ENCODE peak calls at places on chromosomes 11 and 22, in seven cellular contexts. D is AG04450; G is left ventricle myocardium inferior; B is fibroblast of the aortic adventitia; R is small intestine; T is IMR-90; C is naive thymus-derived CD4-positive, alpha-beta T cell. P is an unnamed sample.

GRCh38 chr22:31193092-31193491 is 19.0 kb upstream of the LIMK2 start:
- DNase-seq in D (no peak), G (no peak), B (no peak), C (no peak), T (no peak), R (no peak), P (peak; percentile 59)

GRCh38 chr11:11076879-11077278 is 219.0 kb upstream of the ZBED5 start:
- DNase-seq in T (no peak), D (no peak), C (no peak), G (no peak), B (no peak), R (no peak), P (no peak)

GRCh38 chr11:46278387-46279173 is 1.1 kb downstream of the CREB3L1 start:
- DNase-seq in D (no peak), B (peak; percentile 58), T (peak; percentile 59), R (peak; percentile 65), G (peak; percentile 58), C (peak; percentile 31), P (peak; percentile 97)

GRCh38 chr11:65323813-65324212 is 9.1 kb downstream of the CDC42EP2 start:
- DNase-seq in G (no peak), C (no peak), R (no peak), B (no peak), D (no peak), T (no peak), P (peak; percentile 58)

GRCh38 chr11:130705670-130706421 is 210.4 kb downstream of the SNX19 start:
- DNase-seq in T (no peak), G (no peak), D (no peak), B (peak; percentile 45), C (no peak), R (no peak), P (no peak)

GRCh38 chr11:123235117-123235686 is 40.2 kb upstream of the CLMP start:
- DNase-seq in D (no peak), C (peak; percentile 59), R (peak; percentile 8), B (peak; percentile 54), T (no peak), G (peak; percentile 48), P (no peak)

GRCh38 chr11:130451261-130452019 is 3.0 kb downstream of the ADAMTS15 start:
- DNase-seq in T (peak; percentile 74), B (peak; percentile 86), D (no peak), G (peak; percentile 57), C (no peak), R (peak; percentile 41), P (peak; percentile 91)

GRCh38 chr11:120652705-120653335 is 141.3 kb downstream of the GRIK4 start:
- DNase-seq in G (no peak), R (no peak), C (no peak), B (peak; percentile 7), T (peak; percentile 13), D (no peak), P (no peak)

GRCh38 chr11:28877366-28877765 is 769.2 kb downstream of the METTL15 start:
- DNase-seq in G (no peak), T (no peak), R (no peak), D (no peak), C (no peak), B (no peak), P (no peak)

GRCh38 chr22:20407829-20408228 is 13.9 kb downstream of the ZNF74 start:
- DNase-seq in T (no peak), D (no peak), C (no peak), G (no peak), B (no peak), R (no peak), P (peak; percentile 74)

GRCh38 chr11:115499891-115500290 is 4.3 kb downstream of the CADM1 start:
- DNase-seq in D (no peak), C (no peak), B (no peak), R (no peak), G (no peak), T (no peak), P (no peak)

GRCh38 chr22:22745225-22746060 is 101.0 kb downstream of the GGTLC2 start:
- DNase-seq in T (peak; percentile 19), C (peak; percentile 32), B (peak; percentile 27), G (no peak), R (peak; percentile 40), D (no peak), P (no peak)

GRCh38 chr11:66860449-66860831 is 3.6 kb downstream of the LRFN4 start:
- DNase-seq in C (no peak), T (no peak), G (no peak), B (no peak), R (no peak), D (no peak), P (peak; percentile 83)

GRCh38 chr11:69423181-69423580 is 58.3 kb upstream of the LINC01488 start:
- DNase-seq in T (no peak), G (no peak), D (no peak), B (no peak), C (no peak), R (no peak), P (no peak)

GRCh38 chr11:76673164-76674142 is 2.9 kb upstream of the LRRC32 start:
- DNase-seq in T (no peak), B (no peak), R (no peak), G (no peak), D (no peak), C (no peak), P (peak; percentile 57)

GRCh38 chr11:76672431-76673163 is 2.0 kb upstream of the LRRC32 start:
- DNase-seq in R (peak; percentile 68), C (no peak), D (no peak), T (no peak), G (no peak), B (no peak), P (peak; percentile 84)

GRCh38 chr11:76671236-76671590 is 666 bp upstream of the LRRC32 start:
- DNase-seq in R (no peak), B (no peak), D (no peak), C (no peak), G (no peak), T (no peak), P (no peak)

GRCh38 chr11:76670475-76671235 is at the start of gene LRRC32:
- DNase-seq in D (no peak), R (peak; percentile 10), B (no peak), T (no peak), C (no peak), G (peak; percentile 75), P (peak; percentile 92)

GRCh38 chr11:76671626-76672309 is 1.2 kb upstream of the LRRC32 start:
- DNase-seq in G (no peak), T (no peak), D (no peak), R (no peak), C (no peak), B (no peak), P (peak; percentile 82)
- H3K4me3 ChIP-seq in G (no peak overlapping the region), T (no peak overlapping the region), D (no peak overlapping the region), R (no peak overlapping the region), C (no peak overlapping the region), B (no peak overlapping the region), P (no peak overlapping the region)

GRCh38 chr11:1462576-1462975 is 24.0 kb downstream of the MOB2 start:
- DNase-seq in D (no peak), B (no peak), R (no peak), C (no peak), G (no peak), T (no peak), P (no peak)
- H3K4me3 ChIP-seq in D (no peak overlapping the region), B (no peak overlapping the region), R (no peak overlapping the region), C (no peak overlapping the region), G (no peak overlapping the region), T (no peak overlapping the region), P (no peak overlapping the region)

GRCh38 chr11:60916669-60917206 is 2.8 kb downstream of the TMEM109 start:
- DNase-seq in B (no peak), R (no peak), G (no peak), T (no peak), C (no peak), D (no peak), P (no peak)

GRCh38 chr11:60915250-60915914 is 1.4 kb downstream of the TMEM109 start:
- DNase-seq in D (no peak), C (peak; percentile 45), R (peak; percentile 55), B (peak; percentile 71), T (peak; percentile 50), G (peak; percentile 49), P (peak; percentile 95)

GRCh38 chr11:60918941-60919275 is 5.0 kb downstream of the TMEM109 start:
- DNase-seq in B (peak; percentile 23), R (no peak), G (no peak), C (no peak), T (peak; percentile 40), D (no peak), P (peak; percentile 91)

GRCh38 chr11:60918251-60918940 is 4.4 kb downstream of the TMEM109 start:
- DNase-seq in R (peak; percentile 27), C (no peak), T (no peak), D (no peak), G (no peak), B (no peak), P (no peak)

DNA sequence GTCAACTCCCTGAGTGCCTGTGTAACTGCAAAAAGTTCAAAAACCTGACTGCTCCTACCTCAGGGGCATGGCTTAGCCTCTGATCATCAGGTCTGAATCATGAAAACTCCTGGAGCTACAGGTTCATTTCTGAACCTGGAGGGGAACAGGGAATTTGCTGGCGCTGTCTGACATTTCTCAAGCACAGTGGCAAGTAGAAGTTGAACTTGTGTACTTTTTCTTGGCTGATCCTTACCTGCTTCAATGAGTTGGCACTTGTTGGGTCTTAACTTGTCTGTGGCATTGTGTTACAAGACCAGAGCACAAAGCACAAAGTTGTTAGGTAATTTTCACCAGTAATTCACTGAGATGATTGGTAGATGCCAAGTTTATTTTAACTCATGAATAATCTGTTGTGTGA is 3.3 kb downstream of the TMEM109 start:
- DNase-seq in R (no peak), T (no peak), B (no peak), G (no peak), C (no peak), D (no peak), P (no peak)
- H3K4me3 ChIP-seq in R (no peak overlapping the region), T (no peak overlapping the region), B (no peak overlapping the region), G (no peak overlapping the region), C (no peak overlapping the region), D (no peak overlapping the region), P (no peak overlapping the region)

DNA sequence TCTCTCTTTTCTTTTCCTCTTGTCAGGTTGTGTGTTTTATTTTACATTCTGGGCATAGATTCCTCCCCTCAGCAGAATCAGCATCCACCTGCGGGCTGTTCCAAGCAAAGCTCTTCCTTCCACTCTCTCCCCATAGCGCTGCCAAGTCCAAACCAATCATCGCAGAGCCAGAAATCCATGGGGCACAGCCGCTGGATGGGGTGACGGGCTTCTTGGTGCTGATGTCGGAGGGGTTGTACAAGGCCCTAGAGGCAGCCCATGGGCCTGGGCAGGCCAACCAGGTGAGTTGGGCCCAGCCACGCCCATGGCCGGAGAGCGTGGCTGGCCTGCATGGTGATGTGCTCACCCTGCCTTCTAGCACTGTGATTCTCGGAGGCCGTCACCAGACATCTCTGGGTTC is 22.1 kb downstream of the TAB1 start:
- DNase-seq in T (no peak), B (no peak), D (no peak), G (no peak), C (no peak), R (no peak), P (peak; percentile 49)
- H3K4me3 ChIP-seq in T (no peak overlapping the region), B (no peak overlapping the region), D (no peak overlapping the region), G (no peak overlapping the region), C (no peak overlapping the region), R (no peak overlapping the region), P (no peak overlapping the region)

P was measured in osteoblast.